ENCODE peak calls at places on chromosome 3, in ten cellular contexts. One of them, this sample, is unnamed.

GRCh38 chr3:12933901-12934300 is 92.5 kb upstream of the RPL32 start:
- DNase-seq in H9: no peak
- DNase-seq in RWPE1: no peak
- DNase-seq in IMR-90: no peak
- DNase-seq in NB4: no peak
- DNase-seq in neural progenitor cell: no peak
- DNase-seq in cardiac fibroblast: no peak
- DNase-seq in glutamatergic neuron: no peak
- DNase-seq in foreskin fibroblast: no peak
- DNase-seq in A549: no peak
- DNase-seq in this sample: no peak

GRCh38 chr3:114848087-114848486 is 299.0 kb downstream of the ZBTB20 start:
- DNase-seq in NB4: no peak
- DNase-seq in foreskin fibroblast: no peak
- DNase-seq in A549: no peak
- DNase-seq in H9: no peak
- DNase-seq in IMR-90: no peak
- DNase-seq in neural progenitor cell: no peak
- DNase-seq in cardiac fibroblast: no peak
- DNase-seq in RWPE1: no peak
- DNase-seq in glutamatergic neuron: no peak
- DNase-seq in this sample: no peak

GRCh38 chr3:107817076-107817475 is 273.8 kb downstream of the CD47 start:
- DNase-seq in cardiac fibroblast: no peak
- DNase-seq in neural progenitor cell: no peak
- DNase-seq in foreskin fibroblast: no peak
- DNase-seq in RWPE1: no peak
- DNase-seq in H9: no peak
- DNase-seq in A549: no peak
- DNase-seq in glutamatergic neuron: no peak
- DNase-seq in NB4: no peak
- DNase-seq in IMR-90: peak
- DNase-seq in this sample: no peak

GRCh38 chr3:143480306-143480852 is 360.8 kb downstream of the CHST2 start:
- DNase-seq in RWPE1: no peak
- DNase-seq in neural progenitor cell: no peak
- DNase-seq in NB4: no peak
- DNase-seq in foreskin fibroblast: peak
- DNase-seq in cardiac fibroblast: peak
- DNase-seq in H9: no peak
- DNase-seq in glutamatergic neuron: no peak
- DNase-seq in IMR-90: peak
- DNase-seq in A549: no peak
- DNase-seq in this sample: no peak

GRCh38 chr3:36969540-36970432 is 23.1 kb downstream of the EPM2AIP1 start:
- DNase-seq in NB4: peak
- DNase-seq in RWPE1: peak
- DNase-seq in cardiac fibroblast: peak
- DNase-seq in A549: no peak
- DNase-seq in foreskin fibroblast: peak
- DNase-seq in neural progenitor cell: peak
- DNase-seq in H9: peak
- DNase-seq in glutamatergic neuron: peak
- DNase-seq in IMR-90: peak
- DNase-seq in this sample: peak

GRCh38 chr3:171435757-171436156 is 24.4 kb downstream of the TNIK start:
- DNase-seq in neural progenitor cell: no peak
- DNase-seq in cardiac fibroblast: no peak
- DNase-seq in IMR-90: no peak
- DNase-seq in foreskin fibroblast: no peak
- DNase-seq in A549: no peak
- DNase-seq in RWPE1: no peak
- DNase-seq in NB4: no peak
- DNase-seq in H9: no peak
- DNase-seq in glutamatergic neuron: no peak
- DNase-seq in this sample: no peak

GRCh38 chr3:128226794-128227399 is 73.6 kb downstream of the EEFSEC start:
- DNase-seq in A549: peak
- DNase-seq in RWPE1: peak
- DNase-seq in cardiac fibroblast: peak
- DNase-seq in neural progenitor cell: peak
- DNase-seq in glutamatergic neuron: peak
- DNase-seq in IMR-90: peak
- DNase-seq in foreskin fibroblast: peak
- DNase-seq in NB4: peak
- DNase-seq in H9: peak
- DNase-seq in this sample: peak

GRCh38 chr3:32847520-32847919 is 29.7 kb downstream of the TRIM71 start:
- DNase-seq in IMR-90: no peak
- DNase-seq in glutamatergic neuron: no peak
- DNase-seq in foreskin fibroblast: no peak
- DNase-seq in A549: no peak
- DNase-seq in neural progenitor cell: no peak
- DNase-seq in RWPE1: no peak
- DNase-seq in NB4: no peak
- DNase-seq in cardiac fibroblast: no peak
- DNase-seq in H9: no peak
- DNase-seq in this sample: no peak

GRCh38 chr3:38610436-38610835 is 39.1 kb downstream of the SCN5A start:
- DNase-seq in H9: no peak
- DNase-seq in RWPE1: no peak
- DNase-seq in IMR-90: no peak
- DNase-seq in foreskin fibroblast: no peak
- DNase-seq in glutamatergic neuron: no peak
- DNase-seq in cardiac fibroblast: no peak
- DNase-seq in neural progenitor cell: no peak
- DNase-seq in A549: no peak
- DNase-seq in NB4: no peak
- DNase-seq in this sample: no peak

GRCh38 chr3:69326821-69327433 is 59.0 kb downstream of the FRMD4B start:
- DNase-seq in cardiac fibroblast: peak
- DNase-seq in IMR-90: no peak
- DNase-seq in neural progenitor cell: no peak
- DNase-seq in glutamatergic neuron: no peak
- DNase-seq in RWPE1: no peak
- DNase-seq in NB4: no peak
- DNase-seq in foreskin fibroblast: no peak
- DNase-seq in H9: no peak
- DNase-seq in A549: no peak
- DNase-seq in this sample: no peak

GRCh38 chr3:47573190-47574172 is 5.2 kb downstream of the CSPG5 start:
- DNase-seq in A549: no peak
- DNase-seq in IMR-90: no peak
- DNase-seq in H9: no peak
- DNase-seq in glutamatergic neuron: no peak
- DNase-seq in foreskin fibroblast: no peak
- DNase-seq in NB4: no peak
- DNase-seq in RWPE1: no peak
- DNase-seq in neural progenitor cell: peak
- DNase-seq in cardiac fibroblast: no peak
- DNase-seq in this sample: no peak

DNA sequence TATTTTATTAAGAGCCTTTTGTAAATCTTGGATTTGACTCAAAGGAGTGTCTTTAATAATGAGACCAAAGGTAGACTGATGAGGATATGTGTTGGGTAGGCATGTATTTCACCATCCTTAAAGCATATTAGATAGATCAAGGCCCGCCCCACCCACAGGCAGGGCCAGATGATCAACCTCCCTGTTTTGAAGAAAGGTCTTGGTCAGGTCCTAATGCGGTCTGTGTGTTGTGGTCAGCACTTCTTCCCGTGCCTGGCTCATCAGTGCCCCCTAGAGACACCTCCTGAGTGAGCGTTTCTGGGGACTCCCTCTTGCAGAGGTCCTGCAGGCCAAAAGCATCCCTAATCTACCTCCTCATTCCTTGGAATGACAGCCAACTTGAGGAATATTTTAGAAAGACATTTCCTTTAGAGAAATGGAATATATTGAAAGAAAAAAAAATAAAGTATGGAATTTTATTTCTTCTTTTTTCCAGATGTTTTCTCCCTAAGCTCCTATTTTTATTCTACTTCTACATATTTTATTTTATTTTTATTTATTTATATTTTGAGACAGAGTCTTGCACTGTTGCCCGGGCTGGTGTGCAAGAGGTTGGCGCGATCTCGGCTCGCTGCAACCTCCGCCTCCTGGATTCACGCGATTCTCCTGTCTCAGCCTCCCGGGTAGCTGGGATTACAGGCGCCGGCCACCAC is 6.0 kb downstream of the TM4SF4 start:
- DNase-seq in IMR-90: peak
- DNase-seq in cardiac fibroblast: peak
- DNase-seq in A549: peak
- DNase-seq in NB4: peak
- DNase-seq in RWPE1: peak
- DNase-seq in neural progenitor cell: peak
- DNase-seq in glutamatergic neuron: peak
- DNase-seq in H9: peak
- DNase-seq in foreskin fibroblast: peak
- DNase-seq in this sample: peak
- TF ChIP-seq CTCF in IMR-90: peak
- TF ChIP-seq CTCF in cardiac fibroblast: peak
- TF ChIP-seq CTCF in A549: peak
- TF ChIP-seq CTCF in NB4: peak
- TF ChIP-seq CTCF in RWPE1: peak
- TF ChIP-seq CTCF in neural progenitor cell: peak
- TF ChIP-seq CTCF in glutamatergic neuron: peak
- TF ChIP-seq CTCF in H9: peak
- TF ChIP-seq CTCF in foreskin fibroblast: peak
- TF ChIP-seq CTCF in this sample: peak

GRCh38 chr3:186359078-186359477 is 3.0 kb downstream of the DGKG start:
- DNase-seq in H9: no peak
- DNase-seq in A549: no peak
- DNase-seq in cardiac fibroblast: peak
- DNase-seq in foreskin fibroblast: no peak
- DNase-seq in neural progenitor cell: no peak
- DNase-seq in RWPE1: no peak
- DNase-seq in IMR-90: no peak
- DNase-seq in glutamatergic neuron: no peak
- DNase-seq in NB4: no peak
- DNase-seq in this sample: no peak
- TF ChIP-seq CTCF in H9: no peak
- TF ChIP-seq CTCF in A549: no peak
- TF ChIP-seq CTCF in cardiac fibroblast: no peak
- TF ChIP-seq CTCF in foreskin fibroblast: no peak
- TF ChIP-seq CTCF in neural progenitor cell: no peak
- TF ChIP-seq CTCF in RWPE1: no peak
- TF ChIP-seq CTCF in IMR-90: no peak
- TF ChIP-seq CTCF in glutamatergic neuron: no peak
- TF ChIP-seq CTCF in NB4: no peak
- TF ChIP-seq CTCF in this sample: no peak

DNA sequence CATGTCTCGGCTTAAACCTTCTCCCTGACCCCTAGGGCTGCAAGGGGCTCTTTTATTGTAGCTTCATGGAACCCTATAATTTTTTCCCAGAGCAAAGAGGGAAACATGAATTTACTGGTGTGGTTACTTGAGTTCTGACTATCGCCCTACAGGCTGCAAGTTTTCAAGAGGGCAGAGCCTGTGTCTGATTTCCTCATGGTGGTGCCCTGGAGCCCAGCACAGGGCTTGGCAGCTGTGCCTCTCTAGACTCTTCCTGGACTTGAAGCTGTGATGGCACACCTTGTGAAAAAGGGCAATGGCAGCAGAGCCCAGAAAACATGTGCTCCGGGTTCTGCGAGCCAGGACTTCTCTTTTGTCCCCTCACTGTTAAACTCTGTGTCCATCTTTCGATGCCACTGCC is 34.2 kb upstream of the TF start:
- DNase-seq in RWPE1: no peak
- DNase-seq in H9: no peak
- DNase-seq in A549: no peak
- DNase-seq in IMR-90: no peak
- DNase-seq in neural progenitor cell: no peak
- DNase-seq in cardiac fibroblast: no peak
- DNase-seq in glutamatergic neuron: no peak
- DNase-seq in foreskin fibroblast: no peak
- DNase-seq in NB4: no peak
- DNase-seq in this sample: no peak
- TF ChIP-seq CTCF in RWPE1: no peak
- TF ChIP-seq CTCF in H9: no peak
- TF ChIP-seq CTCF in A549: no peak
- TF ChIP-seq CTCF in IMR-90: no peak
- TF ChIP-seq CTCF in neural progenitor cell: no peak
- TF ChIP-seq CTCF in cardiac fibroblast: no peak
- TF ChIP-seq CTCF in glutamatergic neuron: no peak
- TF ChIP-seq CTCF in foreskin fibroblast: no peak
- TF ChIP-seq CTCF in NB4: no peak
- TF ChIP-seq CTCF in this sample: no peak

GRCh38 chr3:14352002-14352627 is 50.3 kb upstream of the SLC6A6 start:
- DNase-seq in cardiac fibroblast: peak
- DNase-seq in IMR-90: peak
- DNase-seq in foreskin fibroblast: no peak
- DNase-seq in RWPE1: no peak
- DNase-seq in NB4: peak
- DNase-seq in H9: peak
- DNase-seq in glutamatergic neuron: peak
- DNase-seq in A549: peak
- DNase-seq in neural progenitor cell: no peak
- DNase-seq in this sample: no peak

GRCh38 chr3:14347110-14347509 is 55.3 kb upstream of the SLC6A6 start:
- DNase-seq in H9: no peak
- DNase-seq in foreskin fibroblast: no peak
- DNase-seq in glutamatergic neuron: no peak
- DNase-seq in NB4: no peak
- DNase-seq in A549: no peak
- DNase-seq in neural progenitor cell: no peak
- DNase-seq in IMR-90: no peak
- DNase-seq in cardiac fibroblast: no peak
- DNase-seq in RWPE1: no peak
- DNase-seq in this sample: no peak

GRCh38 chr3:14346642-14347041 is 55.8 kb upstream of the SLC6A6 start:
- DNase-seq in foreskin fibroblast: no peak
- DNase-seq in IMR-90: no peak
- DNase-seq in neural progenitor cell: no peak
- DNase-seq in glutamatergic neuron: no peak
- DNase-seq in cardiac fibroblast: no peak
- DNase-seq in NB4: no peak
- DNase-seq in RWPE1: no peak
- DNase-seq in A549: no peak
- DNase-seq in H9: no peak
- DNase-seq in this sample: no peak

GRCh38 chr3:14353486-14353885 is 48.9 kb upstream of the SLC6A6 start:
- DNase-seq in NB4: no peak
- DNase-seq in glutamatergic neuron: no peak
- DNase-seq in IMR-90: no peak
- DNase-seq in A549: no peak
- DNase-seq in neural progenitor cell: peak
- DNase-seq in H9: peak
- DNase-seq in cardiac fibroblast: no peak
- DNase-seq in RWPE1: no peak
- DNase-seq in foreskin fibroblast: no peak
- DNase-seq in this sample: peak

DNA sequence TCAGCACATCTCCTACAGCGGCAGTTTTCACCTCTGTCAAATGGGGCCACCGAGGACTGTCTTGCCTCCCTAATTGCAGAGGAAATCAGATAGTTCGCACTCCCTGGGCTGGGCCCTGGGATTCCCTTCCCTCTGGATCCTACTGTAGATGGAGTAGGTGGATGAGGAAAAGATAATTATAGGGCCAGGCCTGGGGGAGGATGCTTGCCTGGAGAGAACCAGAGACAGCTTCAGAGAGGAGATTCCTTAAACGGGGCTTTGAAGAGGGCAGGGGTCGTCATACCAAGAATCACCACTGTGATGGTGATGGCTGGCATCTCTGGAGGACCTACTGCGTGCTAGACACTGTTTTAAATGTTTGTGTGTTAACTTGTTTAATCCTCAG is 50.8 kb upstream of the SLC6A6 start:
- DNase-seq in glutamatergic neuron: no peak
- DNase-seq in H9: no peak
- DNase-seq in NB4: no peak
- DNase-seq in A549: no peak
- DNase-seq in cardiac fibroblast: no peak
- DNase-seq in IMR-90: no peak
- DNase-seq in neural progenitor cell: no peak
- DNase-seq in foreskin fibroblast: no peak
- DNase-seq in RWPE1: no peak
- DNase-seq in this sample: no peak
- TF ChIP-seq CTCF in glutamatergic neuron: no peak
- TF ChIP-seq CTCF in H9: peak
- TF ChIP-seq CTCF in NB4: no peak
- TF ChIP-seq CTCF in A549: no peak
- TF ChIP-seq CTCF in cardiac fibroblast: no peak
- TF ChIP-seq CTCF in IMR-90: no peak
- TF ChIP-seq CTCF in neural progenitor cell: no peak
- TF ChIP-seq CTCF in foreskin fibroblast: no peak
- TF ChIP-seq CTCF in RWPE1: no peak
- TF ChIP-seq CTCF in this sample: no peak